ENCODE peak calls at places on chromosomes 12 and 14, in seven cellular contexts. G is pancreas, H is GM23338, T is K562, C is AG04449, B is Calu3, Y is GM12865. W is an unnamed sample.

GRCh38 chr12:51326762-51327439 is 2.9 kb upstream of the BIN2 start:
- DNase-seq in G (no peak), H (no peak), T (peak), C (no peak), B (no peak), Y (peak), W (no peak)

GRCh38 chr14:103867020-103867419 is 19.6 kb upstream of the PPP1R13B start:
- DNase-seq in G (no peak), H (no peak), T (no peak), C (no peak), B (no peak), Y (no peak), W (no peak)

GRCh38 chr14:55505846-55506245 is 65.4 kb upstream of the TBPL2 start:
- DNase-seq in G (no peak), H (no peak), T (no peak), C (no peak), B (no peak), Y (no peak), W (no peak)

GRCh38 chr12:46371718-46372130 is 849 bp downstream of the SLC38A2 start:
- DNase-seq in G (peak), H (no peak), T (peak), C (no peak), B (peak), Y (peak), W (peak)

GRCh38 chr12:53862206-53862605 is 76.4 kb upstream of the HOXC13 start:
- DNase-seq in G (no peak), H (no peak), T (no peak), C (no peak), B (no peak), Y (no peak), W (no peak)

GRCh38 chr12:110371408-110372055 is 32.0 kb downstream of the ANAPC7 start:
- DNase-seq in G (no peak), H (no peak), T (no peak), C (no peak), B (no peak), Y (peak), W (no peak)

GRCh38 chr14:92573761-92574498 is 60.3 kb downstream of the RIN3 start:
- DNase-seq in G (no peak), H (peak), T (no peak), C (no peak), B (no peak), Y (no peak), W (no peak)

GRCh38 chr12:45553204-45553603 is 176.3 kb upstream of the ARID2 start:
- DNase-seq in G (no peak), H (no peak), T (no peak), C (no peak), B (no peak), Y (no peak), W (no peak)

GRCh38 chr12:54379401-54380201 is 4.9 kb downstream of the ZNF385A start:
- DNase-seq in G (peak), H (peak), T (peak), C (no peak), B (peak), Y (peak), W (peak)

GRCh38 chr14:35416108-35416750 is 11.7 kb upstream of the NFKBIA start:
- DNase-seq in G (no peak), H (no peak), T (no peak), C (no peak), B (no peak), Y (peak), W (peak)

GRCh38 chr14:100538566-100539318 is 48.5 kb downstream of the BEGAIN start:
- DNase-seq in G (peak), H (no peak), T (no peak), C (no peak), B (no peak), Y (no peak), W (no peak)

GRCh38 chr12:60052483-60052882 is 456.7 kb downstream of the SLC16A7 start:
- DNase-seq in G (no peak), H (no peak), T (no peak), C (no peak), B (peak), Y (no peak), W (no peak)

GRCh38 chr14:68926236-68926635 is 52.9 kb downstream of the ACTN1 start:
- DNase-seq in G (no peak), H (peak), T (no peak), C (no peak), B (no peak), Y (no peak), W (peak)

GRCh38 chr12:13082866-13083265 is 20.6 kb downstream of the GSG1 start:
- DNase-seq in G (no peak), H (no peak), T (no peak), C (no peak), B (no peak), Y (no peak), W (no peak)

GRCh38 chr12:29216266-29216665 is 67.2 kb downstream of the FAR2 start:
- DNase-seq in G (no peak), H (no peak), T (no peak), C (no peak), B (no peak), Y (no peak), W (no peak)

GRCh38 chr12:124565071-124565491 is 2.3 kb downstream of the NCOR2 start:
- DNase-seq in G (peak), H (no peak), T (no peak), C (no peak), B (no peak), Y (peak), W (peak)
- TF ChIP-seq CTCF in G (no peak), H (no peak), T (no peak), C (no peak), B (no peak), Y (no peak), W (no peak)

GRCh38 chr12:14454098-14454907 is 88.8 kb downstream of the ATF7IP start:
- DNase-seq in G (no peak), H (peak), T (peak), C (no peak), B (peak), Y (peak), W (peak)
- TF ChIP-seq CTCF in G (no peak), H (peak), T (peak), C (peak), B (peak), Y (peak), W (peak)

GRCh38 chr12:92928962-92929915 is at the start of gene EEA1:
- DNase-seq in G (peak), H (peak), T (peak), C (peak), B (peak), Y (peak), W (peak)
- TF ChIP-seq CTCF in G (no peak), H (no peak), T (peak), C (peak), B (no peak), Y (peak), W (no peak)

DNA sequence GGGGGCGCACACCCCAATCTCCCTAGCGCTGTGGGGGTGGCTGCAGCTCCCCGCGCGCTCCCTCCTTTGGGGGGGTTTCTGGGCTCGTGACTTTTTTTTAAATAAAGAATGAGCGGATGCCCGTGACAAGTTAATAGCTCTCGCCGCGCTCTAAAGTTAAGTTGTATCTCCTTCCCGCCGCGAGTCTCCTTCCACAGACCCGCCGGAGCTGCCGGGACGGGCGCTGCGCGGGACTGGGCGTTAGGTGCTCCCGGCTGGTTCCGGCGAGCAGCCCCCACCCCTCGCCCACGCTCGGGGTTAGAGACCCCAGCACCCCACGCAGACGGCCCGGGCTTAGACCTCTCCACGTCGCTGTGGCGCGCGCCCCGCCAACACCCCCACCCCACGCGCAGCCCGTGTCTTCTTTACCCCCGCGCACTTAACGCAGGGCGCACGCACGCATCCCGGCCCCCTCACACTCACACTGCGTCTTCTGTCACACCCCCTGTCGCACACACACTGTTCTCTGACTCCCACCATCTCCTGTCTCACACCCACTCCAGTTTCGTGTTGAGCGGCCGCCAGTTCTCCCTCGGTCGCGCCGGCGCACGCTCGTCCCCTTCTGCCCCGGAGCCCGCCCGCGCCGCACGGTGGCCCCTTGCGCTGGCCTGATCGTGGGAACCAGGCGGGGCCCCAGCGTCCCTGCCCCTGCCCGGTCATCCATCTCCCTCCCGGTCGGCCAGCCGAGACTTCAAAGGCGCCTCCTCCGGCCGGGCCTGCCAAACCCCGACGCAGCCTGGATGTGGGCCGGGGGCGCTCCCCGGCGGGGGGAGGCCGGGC is 82.4 kb upstream of the HMGA2 start:
- DNase-seq in G (no peak), H (peak), T (peak), C (no peak), B (peak), Y (peak), W (peak)
- TF ChIP-seq CTCF in G (no peak), H (no peak), T (no peak), C (no peak), B (no peak), Y (no peak), W (no peak)

GRCh38 chr12:50167026-50167742 is at the start of gene CERS5:
- DNase-seq in G (peak), H (peak), T (peak), C (peak), B (peak), Y (peak), W (peak)
- TF ChIP-seq CTCF in G (peak), H (no peak), T (no peak), C (peak), B (no peak), Y (no peak), W (no peak)

GRCh38 chr12:115632323-115632722 is 645.2 kb downstream of the MED13L start:
- DNase-seq in G (no peak), H (peak), T (no peak), C (no peak), B (no peak), Y (peak), W (no peak)
- TF ChIP-seq CTCF in G (no peak), H (peak), T (peak), C (no peak), B (no peak), Y (no peak), W (no peak)

GRCh38 chr14:30906752-30907658 is 32.6 kb downstream of the COCH start:
- DNase-seq in G (no peak), H (no peak), T (no peak), C (no peak), B (no peak), Y (peak), W (no peak)
- TF ChIP-seq CTCF in G (no peak), H (peak), T (peak), C (peak), B (peak), Y (peak), W (peak)

DNA sequence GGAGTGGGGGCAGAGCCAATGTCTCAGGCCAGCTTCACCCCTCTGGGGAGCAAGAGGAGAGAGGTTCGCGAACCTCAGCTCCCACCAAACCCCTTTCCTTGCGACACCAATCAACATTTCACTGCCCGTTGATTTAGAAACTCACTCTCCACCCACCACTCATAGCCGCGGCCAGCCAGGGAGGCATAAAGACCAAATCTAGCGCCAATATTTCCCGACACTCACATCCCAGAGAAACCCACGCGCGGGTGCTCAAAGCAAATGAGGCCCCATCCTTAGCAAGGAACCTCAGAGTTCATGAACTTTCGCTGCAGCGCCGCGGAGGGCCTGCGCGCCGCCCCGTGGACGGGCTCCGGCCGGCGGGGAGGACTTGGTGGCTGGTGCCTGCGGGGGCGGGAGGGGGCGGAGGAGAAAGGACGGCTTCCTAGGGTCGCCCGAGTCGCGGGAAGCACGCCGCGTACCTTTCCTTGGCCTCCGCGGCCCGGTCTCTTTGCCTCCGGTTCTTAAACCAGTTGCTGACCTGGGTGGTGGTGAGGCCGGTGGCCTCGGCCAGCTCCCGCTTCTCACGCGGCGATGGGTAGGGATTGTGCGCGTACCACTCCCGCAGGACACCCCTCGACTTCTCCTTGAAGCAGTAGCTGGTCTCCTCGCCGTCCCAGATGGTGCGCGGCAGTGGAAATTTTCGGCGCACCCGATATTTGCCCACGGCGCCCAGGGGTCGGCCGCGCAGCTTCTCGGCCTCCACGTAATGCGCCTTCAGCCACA is 926 bp downstream of the SIX1 start:
- DNase-seq in G (no peak), H (peak), T (peak), C (no peak), B (peak), Y (no peak), W (no peak)
- TF ChIP-seq CTCF in G (no peak), H (no peak), T (no peak), C (peak), B (no peak), Y (no peak), W (no peak)

DNA sequence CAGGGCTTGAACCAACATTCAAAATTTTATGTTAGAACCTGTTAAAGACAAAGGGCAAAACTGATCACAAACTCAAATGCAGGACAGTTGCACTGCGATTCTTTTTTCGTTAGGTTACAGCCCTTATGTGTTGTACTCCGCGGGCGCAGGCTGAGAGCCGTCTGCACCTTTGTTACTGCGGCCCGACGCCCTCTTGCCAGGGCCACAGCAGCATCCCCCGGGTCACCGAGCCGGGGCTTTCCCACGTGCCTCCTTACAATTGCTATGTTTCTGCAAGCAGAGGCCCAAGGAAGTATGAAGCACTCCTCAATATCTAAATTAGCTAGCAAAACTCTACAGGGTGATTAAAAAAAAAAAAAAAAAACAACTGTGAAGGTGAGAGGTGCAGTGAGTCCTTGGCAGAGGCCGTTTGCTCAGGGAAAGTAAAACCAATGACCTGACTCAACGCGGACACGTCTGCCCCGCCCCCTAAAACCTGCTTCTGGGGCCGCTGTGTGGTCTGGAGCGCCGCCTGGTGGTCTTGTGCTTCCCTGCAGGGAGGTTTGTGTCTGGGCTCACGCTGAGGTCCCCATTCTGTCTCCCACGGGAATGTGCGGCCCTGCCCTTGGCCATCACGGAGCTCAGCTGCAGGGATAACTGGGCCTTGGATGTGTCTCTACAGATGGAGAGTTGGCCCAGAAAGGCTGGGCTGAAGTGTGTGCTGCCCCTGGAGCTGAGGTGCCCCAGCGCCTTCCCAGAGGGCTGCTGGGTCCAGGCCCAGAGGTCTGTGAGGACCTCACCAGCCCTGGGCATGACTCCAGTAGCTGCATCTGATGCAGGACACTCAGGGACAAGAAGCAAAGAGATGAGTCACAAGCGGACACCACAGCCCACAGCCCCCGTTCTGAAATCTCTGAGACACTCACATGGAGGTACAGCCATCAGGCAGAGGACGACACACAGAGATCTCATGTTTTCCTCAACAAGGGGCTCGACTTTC is 418.5 kb downstream of the TMEM121 start:
- DNase-seq in G (peak), H (peak), T (peak), C (no peak), B (peak), Y (peak), W (peak)
- TF ChIP-seq CTCF in G (peak), H (peak), T (peak), C (no peak), B (peak), Y (peak), W (peak)

DNA sequence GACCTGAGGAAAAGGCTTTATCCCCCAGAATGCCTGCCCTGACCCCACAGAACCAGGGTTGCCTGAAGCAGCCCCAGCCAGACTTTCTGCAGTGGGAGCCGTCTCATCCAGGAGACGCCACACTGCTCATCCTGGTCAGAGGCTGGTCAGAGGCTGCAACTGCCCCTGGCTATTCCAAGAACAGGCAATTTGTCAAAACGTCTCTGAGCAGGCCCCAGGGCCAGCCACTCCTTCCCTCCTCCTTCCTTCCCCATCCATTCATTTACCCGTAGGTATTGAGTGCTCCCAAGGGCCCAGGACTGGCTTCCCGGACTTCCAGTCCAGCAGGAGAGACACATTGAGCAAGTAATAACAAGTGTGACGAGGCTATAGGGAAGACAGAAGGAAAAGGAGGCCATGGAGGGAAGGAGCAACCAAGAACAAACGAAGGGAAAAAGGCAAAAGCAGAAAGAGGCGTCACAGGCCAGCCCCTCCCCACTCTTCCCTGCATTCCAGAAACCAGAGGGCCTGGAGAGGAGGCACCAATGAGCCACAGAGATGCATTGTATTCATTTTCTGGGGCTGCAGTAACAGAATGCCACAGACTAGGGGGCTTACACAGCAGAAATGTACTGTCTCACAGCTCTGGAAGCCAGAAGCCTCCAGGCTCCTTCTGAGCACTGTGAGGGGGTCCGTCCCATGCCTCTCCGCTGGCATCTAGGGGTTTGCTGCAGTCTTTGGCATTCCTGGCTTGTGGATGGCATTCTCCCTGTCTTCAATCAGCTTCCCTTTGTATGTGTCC is 21.0 kb upstream of the CD9 start:
- DNase-seq in G (no peak), H (peak), T (no peak), C (no peak), B (no peak), Y (no peak), W (no peak)
- TF ChIP-seq CTCF in G (no peak), H (no peak), T (no peak), C (peak), B (no peak), Y (no peak), W (no peak)

W was measured in activated CD8-positive, alpha-beta T cell treated with anti-CD3 and anti-CD28 coated beads for 36 hours.